ENCODE peak calls at places on chromosomes 5 and 9, in eight cellular contexts. P is heart right ventricle; D is caudate nucleus; C is T1000; M is tibial artery; S is NCI-H774; Q is CD8-positive, alpha-beta memory T cell; V is AG09309. L is an unnamed sample.

GRCh38 chr9:105127863-105128220 is 116.6 kb upstream of the SLC44A1 start:
- DNase-seq in P (no peak), D (no peak), C (no peak), M (no peak), S (no peak), Q (peak), V (no peak), L (no peak)

GRCh38 chr9:113523421-113524141 is 60.1 kb downstream of the RGS3 start:
- DNase-seq in P (peak), D (no peak), C (no peak), M (peak), S (no peak), Q (peak), V (peak), L (peak)

GRCh38 chr5:150068071-150068470 is 18.3 kb downstream of the CSF1R start:
- DNase-seq in P (no peak), D (no peak), C (no peak), M (no peak), S (no peak), Q (no peak), V (no peak), L (no peak)

GRCh38 chr9:20219437-20219836 is 402.9 kb downstream of the MLLT3 start:
- DNase-seq in P (no peak), D (no peak), C (no peak), M (no peak), S (no peak), Q (no peak), V (no peak), L (no peak)

GRCh38 chr9:2017209-2017458 is 2.0 kb downstream of the SMARCA2 start:
- DNase-seq in P (no peak), D (peak), C (no peak), M (no peak), S (no peak), Q (no peak), V (no peak), L (no peak)

GRCh38 chr5:4387295-4387694 is 752.8 kb upstream of the ADAMTS16 start:
- DNase-seq in P (no peak), D (no peak), C (no peak), M (no peak), S (no peak), Q (no peak), V (no peak), L (no peak)

GRCh38 chr5:56633950-56634349 is 181.4 kb upstream of the MAP3K1 start:
- DNase-seq in P (no peak), D (no peak), C (no peak), M (no peak), S (no peak), Q (no peak), V (no peak), L (no peak)

GRCh38 chr9:89234636-89235035 is 56.0 kb upstream of the SHC3 start:
- DNase-seq in P (no peak), D (no peak), C (no peak), M (no peak), S (no peak), Q (no peak), V (no peak), L (peak)

GRCh38 chr5:15621094-15621493 is 121.1 kb downstream of the FBXL7 start:
- DNase-seq in P (no peak), D (no peak), C (no peak), M (no peak), S (no peak), Q (no peak), V (peak), L (no peak)

GRCh38 chr5:106399381-106399780 is 1271.4 kb downstream of the EFNA5 start:
- DNase-seq in P (no peak), D (no peak), C (no peak), M (no peak), S (no peak), Q (no peak), V (no peak), L (no peak)

GRCh38 chr5:82745016-82745415 is 332.2 kb downstream of the TMEM167A start:
- DNase-seq in P (no peak), D (no peak), C (no peak), M (no peak), S (no peak), Q (no peak), V (no peak), L (no peak)

GRCh38 chr9:121972501-121972981 is 120.6 kb downstream of the TTLL11 start:
- DNase-seq in P (no peak), D (no peak), C (peak), M (no peak), S (no peak), Q (no peak), V (peak), L (peak)

GRCh38 chr9:121261107-121261460 is 6.9 kb upstream of the GSN start:
- DNase-seq in P (no peak), D (peak), C (no peak), M (no peak), S (no peak), Q (no peak), V (no peak), L (no peak)

GRCh38 chr5:131461742-131462141 is 173.3 kb downstream of the RAPGEF6 start:
- DNase-seq in P (no peak), D (no peak), C (no peak), M (no peak), S (no peak), Q (no peak), V (no peak), L (no peak)

GRCh38 chr9:29514336-29514735 is 1941.1 kb upstream of the C9orf72 start:
- DNase-seq in P (no peak), D (peak), C (no peak), M (no peak), S (peak), Q (no peak), V (no peak), L (no peak)

GRCh38 chr5:125274211-125274610 is 527.8 kb upstream of the ZNF608 start:
- DNase-seq in P (no peak), D (no peak), C (no peak), M (no peak), S (no peak), Q (no peak), V (no peak), L (no peak)

GRCh38 chr5:110590187-110590586 is 136.3 kb downstream of the TMEM232 start:
- DNase-seq in P (no peak), D (no peak), C (no peak), M (no peak), S (no peak), Q (no peak), V (peak), L (no peak)

GRCh38 chr9:21764736-21765245 is 37.6 kb upstream of the MTAP start:
- DNase-seq in P (no peak), D (no peak), C (no peak), M (no peak), S (no peak), Q (no peak), V (no peak), L (no peak)